ENCODE peak calls at places on chromosomes 5 and 9, in six cellular contexts. One of them, this sample, is unnamed.

GRCh38 chr5:151183451-151184245 is 26.1 kb upstream of the ANXA6 start:
- DNase-seq in endothelial cell of umbilical vein: peak; percentile 54
- DNase-seq in A549: no peak
- DNase-seq in GM12878: no peak
- DNase-seq in K562: no peak
- DNase-seq in HepG2: no peak
- DNase-seq in this sample: no peak

GRCh38 chr5:123785160-123786001 is 273.4 kb downstream of the CSNK1G3 start:
- DNase-seq in endothelial cell of umbilical vein: peak; percentile 54
- DNase-seq in A549: no peak
- DNase-seq in GM12878: no peak
- DNase-seq in K562: no peak
- DNase-seq in HepG2: no peak
- DNase-seq in this sample: no peak

GRCh38 chr5:161403996-161404395 is 142.5 kb downstream of the GABRB2 start:
- DNase-seq in endothelial cell of umbilical vein: no peak
- DNase-seq in A549: no peak
- DNase-seq in GM12878: no peak
- DNase-seq in K562: no peak
- DNase-seq in HepG2: no peak
- DNase-seq in this sample: no peak

GRCh38 chr5:143968071-143968878 is 156.3 kb downstream of the HMHB1 start:
- DNase-seq in endothelial cell of umbilical vein: peak; percentile 54
- DNase-seq in A549: peak; percentile 31
- DNase-seq in GM12878: peak; percentile 34
- DNase-seq in K562: no peak
- DNase-seq in HepG2: peak; percentile 22
- DNase-seq in this sample: peak; percentile 54

GRCh38 chr5:132265336-132266030 is 8.0 kb downstream of the PDLIM4 start:
- DNase-seq in endothelial cell of umbilical vein: peak; percentile 98
- DNase-seq in A549: peak; percentile 62
- DNase-seq in GM12878: no peak
- DNase-seq in K562: no peak
- DNase-seq in HepG2: peak; percentile 23
- DNase-seq in this sample: no peak

GRCh38 chr9:130041648-130042405 is 1.2 kb downstream of the FNBP1 start:
- DNase-seq in endothelial cell of umbilical vein: peak; percentile 36
- DNase-seq in A549: no peak
- DNase-seq in GM12878: no peak
- DNase-seq in K562: no peak
- DNase-seq in HepG2: no peak
- DNase-seq in this sample: no peak

GRCh38 chr5:135208555-135209494 is 174.8 kb upstream of the PITX1 start:
- DNase-seq in endothelial cell of umbilical vein: peak; percentile 97
- DNase-seq in A549: peak; percentile 40
- DNase-seq in GM12878: no peak
- DNase-seq in K562: no peak
- DNase-seq in HepG2: peak; percentile 79
- DNase-seq in this sample: peak; percentile 26

GRCh38 chr5:88680253-88681132 is 202.5 kb downstream of the MEF2C start:
- DNase-seq in endothelial cell of umbilical vein: peak; percentile 37
- DNase-seq in A549: peak; percentile 81
- DNase-seq in GM12878: no peak
- DNase-seq in K562: peak; percentile 90
- DNase-seq in HepG2: peak; percentile 13
- DNase-seq in this sample: peak; percentile 75

GRCh38 chr5:169650701-169651331 is 13.7 kb downstream of the DOCK2 start:
- DNase-seq in endothelial cell of umbilical vein: peak; percentile 65
- DNase-seq in A549: no peak
- DNase-seq in GM12878: peak; percentile 76
- DNase-seq in K562: peak; percentile 46
- DNase-seq in HepG2: no peak
- DNase-seq in this sample: peak; percentile 65

GRCh38 chr5:73392775-73393174 is 55.8 kb downstream of the FOXD1 start:
- DNase-seq in endothelial cell of umbilical vein: no peak
- DNase-seq in A549: no peak
- DNase-seq in GM12878: no peak
- DNase-seq in K562: no peak
- DNase-seq in HepG2: peak; percentile 42
- DNase-seq in this sample: no peak

GRCh38 chr9:129124507-129125069 is 13.4 kb downstream of the PTPA start:
- DNase-seq in endothelial cell of umbilical vein: no peak
- DNase-seq in A549: no peak
- DNase-seq in GM12878: no peak
- DNase-seq in K562: no peak
- DNase-seq in HepG2: no peak
- DNase-seq in this sample: no peak

GRCh38 chr9:81562221-81563019 is 126.9 kb downstream of the TLE1 start:
- DNase-seq in endothelial cell of umbilical vein: peak; percentile 91
- DNase-seq in A549: no peak
- DNase-seq in GM12878: no peak
- DNase-seq in K562: no peak
- DNase-seq in HepG2: peak; percentile 73
- DNase-seq in this sample: no peak

GRCh38 chr5:53962306-53962705 is 348.1 kb downstream of the ARL15 start:
- DNase-seq in endothelial cell of umbilical vein: no peak
- DNase-seq in A549: no peak
- DNase-seq in GM12878: no peak
- DNase-seq in K562: no peak
- DNase-seq in HepG2: no peak
- DNase-seq in this sample: no peak

GRCh38 chr5:132019857-132020555 is 8.5 kb upstream of the ACSL6 start:
- DNase-seq in endothelial cell of umbilical vein: no peak
- DNase-seq in A549: no peak
- DNase-seq in GM12878: peak; percentile 76
- DNase-seq in K562: no peak
- DNase-seq in HepG2: no peak
- DNase-seq in this sample: no peak

GRCh38 chr9:79939819-79940218 is 368.1 kb downstream of the TLE4 start:
- DNase-seq in endothelial cell of umbilical vein: peak; percentile 32
- DNase-seq in A549: peak; percentile 1
- DNase-seq in GM12878: no peak
- DNase-seq in K562: no peak
- DNase-seq in HepG2: no peak
- DNase-seq in this sample: no peak

GRCh38 chr5:124395287-124395686 is 351.2 kb downstream of the ZNF608 start:
- DNase-seq in endothelial cell of umbilical vein: no peak
- DNase-seq in A549: no peak
- DNase-seq in GM12878: no peak
- DNase-seq in K562: no peak
- DNase-seq in HepG2: no peak
- DNase-seq in this sample: no peak

GRCh38 chr5:112931473-112931872 is 9.4 kb upstream of the REEP5 start:
- DNase-seq in endothelial cell of umbilical vein: no peak
- DNase-seq in A549: no peak
- DNase-seq in GM12878: no peak
- DNase-seq in K562: peak; percentile 54
- DNase-seq in HepG2: no peak
- DNase-seq in this sample: no peak

GRCh38 chr5:134175874-134176522 is 752 bp downstream of the SKP1 start:
- DNase-seq in endothelial cell of umbilical vein: peak; percentile 50
- DNase-seq in A549: no peak
- DNase-seq in GM12878: no peak
- DNase-seq in K562: no peak
- DNase-seq in HepG2: no peak
- DNase-seq in this sample: peak; percentile 46

GRCh38 chr5:174610968-174611367 is 113.4 kb upstream of the MSX2 start:
- DNase-seq in endothelial cell of umbilical vein: no peak
- DNase-seq in A549: no peak
- DNase-seq in GM12878: no peak
- DNase-seq in K562: no peak
- DNase-seq in HepG2: no peak
- DNase-seq in this sample: no peak

GRCh38 chr9:32571969-32572899 is 725 bp downstream of the NDUFB6 start:
- DNase-seq in endothelial cell of umbilical vein: peak; percentile 88
- DNase-seq in A549: peak; percentile 89
- DNase-seq in GM12878: peak; percentile 59
- DNase-seq in K562: peak; percentile 76
- DNase-seq in HepG2: peak; percentile 83
- DNase-seq in this sample: peak; percentile 95

GRCh38 chr5:3414371-3414770 is 181.3 kb upstream of the IRX1 start:
- DNase-seq in endothelial cell of umbilical vein: no peak
- DNase-seq in A549: no peak
- DNase-seq in GM12878: no peak
- DNase-seq in K562: no peak
- DNase-seq in HepG2: no peak
- DNase-seq in this sample: no peak

GRCh38 chr5:42518595-42519067 is 95.4 kb downstream of the GHR start:
- DNase-seq in endothelial cell of umbilical vein: no peak
- DNase-seq in A549: no peak
- DNase-seq in GM12878: no peak
- DNase-seq in K562: no peak
- DNase-seq in HepG2: no peak
- DNase-seq in this sample: no peak

GRCh38 chr5:83931969-83932368 is 211.3 kb upstream of the HAPLN1 start:
- DNase-seq in endothelial cell of umbilical vein: no peak
- DNase-seq in A549: no peak
- DNase-seq in GM12878: no peak
- DNase-seq in K562: no peak
- DNase-seq in HepG2: no peak
- DNase-seq in this sample: no peak

DNA sequence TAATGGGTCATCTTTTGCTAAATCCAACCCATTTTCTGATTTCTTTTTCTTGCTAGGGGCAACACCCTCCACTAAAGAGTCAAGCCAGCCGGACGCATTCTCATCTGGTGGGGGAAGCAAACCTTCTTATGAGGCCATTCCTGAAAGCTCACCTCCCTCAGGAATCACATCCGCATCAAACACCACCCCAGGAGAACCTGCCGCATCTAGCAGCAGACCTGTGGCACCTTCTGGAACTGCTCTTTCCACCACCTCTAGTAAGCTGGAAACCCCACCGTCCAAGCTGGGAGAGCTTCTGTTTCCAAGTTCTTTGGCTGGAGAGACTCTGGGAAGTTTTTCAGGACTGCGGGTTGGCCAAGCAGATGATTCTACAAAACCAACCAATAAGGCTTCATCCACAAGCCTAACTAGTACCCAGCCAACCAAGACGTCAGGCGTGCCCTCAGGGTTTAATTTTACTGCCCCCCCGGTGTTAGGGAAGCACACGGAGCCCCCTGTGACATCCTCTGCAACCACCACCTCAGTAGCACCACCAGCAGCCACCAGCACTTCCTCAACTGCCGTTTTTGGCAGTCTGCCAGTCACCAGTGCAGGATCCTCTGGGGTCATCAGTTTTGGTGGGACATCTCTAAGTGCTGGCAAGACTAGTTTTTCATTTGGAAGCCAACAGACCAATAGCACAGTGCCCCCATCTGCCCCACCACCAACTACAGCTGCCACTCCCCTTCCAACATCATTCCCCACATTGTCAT is 72.0 kb downstream of the NUP214 start:
- DNase-seq in endothelial cell of umbilical vein: no peak
- DNase-seq in A549: no peak
- DNase-seq in GM12878: no peak
- DNase-seq in K562: no peak
- DNase-seq in HepG2: no peak
- DNase-seq in this sample: peak; percentile 24
- TF ChIP-seq MYC in endothelial cell of umbilical vein: no peak
- TF ChIP-seq MYC in A549: no peak
- TF ChIP-seq MYC in GM12878: no peak
- TF ChIP-seq MYC in K562: no peak
- TF ChIP-seq MYC in HepG2: no peak
- TF ChIP-seq MYC in this sample: no peak

DNA sequence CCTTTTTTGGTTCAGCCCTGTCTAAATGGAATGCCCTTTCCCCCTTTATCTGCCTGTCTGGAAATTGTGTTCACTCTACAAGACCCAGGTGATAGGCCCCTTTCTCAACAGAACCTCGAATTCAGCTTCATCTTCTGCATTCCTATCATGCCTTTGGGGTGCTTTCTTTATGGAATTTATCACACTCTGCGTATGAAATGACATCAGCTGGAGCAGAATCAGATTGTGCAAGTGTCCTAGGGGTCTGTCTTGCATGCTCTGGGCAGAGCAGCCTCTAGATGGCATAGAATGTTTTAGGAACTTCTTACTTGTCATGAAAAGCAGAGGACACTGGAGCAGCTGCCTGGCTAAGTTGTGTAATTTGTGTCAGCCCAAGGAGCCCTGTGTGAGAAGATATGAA is 84.9 kb downstream of the ISL1 start:
- DNase-seq in endothelial cell of umbilical vein: no peak
- DNase-seq in A549: no peak
- DNase-seq in GM12878: no peak
- DNase-seq in K562: no peak
- DNase-seq in HepG2: no peak
- DNase-seq in this sample: peak; percentile 8
- TF ChIP-seq CTCF in endothelial cell of umbilical vein: no peak
- TF ChIP-seq CTCF in A549: no peak
- TF ChIP-seq CTCF in GM12878: no peak
- TF ChIP-seq CTCF in K562: no peak
- TF ChIP-seq CTCF in HepG2: no peak
- TF ChIP-seq CTCF in this sample: no peak

GRCh38 chr5:138622051-138622450 is 46.9 kb upstream of the HSPA9 start:
- DNase-seq in endothelial cell of umbilical vein: no peak
- DNase-seq in A549: no peak
- DNase-seq in GM12878: no peak
- DNase-seq in K562: no peak
- DNase-seq in HepG2: no peak
- DNase-seq in this sample: no peak

GRCh38 chr5:138620661-138621224 is 45.5 kb upstream of the HSPA9 start:
- DNase-seq in endothelial cell of umbilical vein: no peak
- DNase-seq in A549: no peak
- DNase-seq in GM12878: no peak
- DNase-seq in K562: no peak
- DNase-seq in HepG2: no peak
- DNase-seq in this sample: no peak

GRCh38 chr5:138626333-138626944 is 51.2 kb upstream of the HSPA9 start:
- DNase-seq in endothelial cell of umbilical vein: no peak
- DNase-seq in A549: no peak
- DNase-seq in GM12878: no peak
- DNase-seq in K562: no peak
- DNase-seq in HepG2: no peak
- DNase-seq in this sample: no peak

GRCh38 chr5:138623053-138623452 is 47.9 kb upstream of the HSPA9 start:
- DNase-seq in endothelial cell of umbilical vein: no peak
- DNase-seq in A549: no peak
- DNase-seq in GM12878: no peak
- DNase-seq in K562: no peak
- DNase-seq in HepG2: no peak
- DNase-seq in this sample: no peak
- TF ChIP-seq MYC in endothelial cell of umbilical vein: no peak
- TF ChIP-seq MYC in A549: no peak
- TF ChIP-seq MYC in GM12878: no peak
- TF ChIP-seq MYC in K562: no peak
- TF ChIP-seq MYC in HepG2: no peak
- TF ChIP-seq MYC in this sample: no peak

GRCh38 chr5:167889276-167889675 is 402.2 kb upstream of the WWC1 start:
- DNase-seq in endothelial cell of umbilical vein: no peak
- DNase-seq in A549: no peak
- DNase-seq in GM12878: no peak
- DNase-seq in K562: no peak
- DNase-seq in HepG2: no peak
- DNase-seq in this sample: no peak

GRCh38 chr5:167892352-167893115 is 398.9 kb upstream of the WWC1 start:
- DNase-seq in endothelial cell of umbilical vein: no peak
- DNase-seq in A549: no peak
- DNase-seq in GM12878: no peak
- DNase-seq in K562: no peak
- DNase-seq in HepG2: no peak
- DNase-seq in this sample: no peak

GRCh38 chr5:167893271-167893670 is 398.2 kb upstream of the WWC1 start:
- DNase-seq in endothelial cell of umbilical vein: no peak
- DNase-seq in A549: no peak
- DNase-seq in GM12878: no peak
- DNase-seq in K562: no peak
- DNase-seq in HepG2: no peak
- DNase-seq in this sample: no peak

GRCh38 chr5:167888395-167888794 is 403.1 kb upstream of the WWC1 start:
- DNase-seq in endothelial cell of umbilical vein: no peak
- DNase-seq in A549: no peak
- DNase-seq in GM12878: no peak
- DNase-seq in K562: no peak
- DNase-seq in HepG2: peak; percentile 5
- DNase-seq in this sample: no peak
- TF ChIP-seq CTCF in endothelial cell of umbilical vein: no peak
- TF ChIP-seq CTCF in A549: no peak
- TF ChIP-seq CTCF in GM12878: no peak
- TF ChIP-seq CTCF in K562: no peak
- TF ChIP-seq CTCF in HepG2: no peak
- TF ChIP-seq CTCF in this sample: no peak

This sample was measured in NB4.